ENCODE peak calls at places on chromosomes 7 and 10, in four cellular contexts. D is breast epithelium, N is prostate gland, G is lower leg skin. X is an unnamed sample.

GRCh38 chr10:117663750-117664149 is 121.2 kb downstream of the EMX2 start:
- DNase-seq in D (no peak), G (no peak), N (no peak), X (peak; percentile 44)

GRCh38 chr7:22782616-22783232 is 39.9 kb downstream of the TOMM7 start:
- DNase-seq in N (peak; percentile 17), D (no peak), G (no peak), X (peak; percentile 64)

GRCh38 chr7:18464830-18465229 is 30.7 kb upstream of the HDAC9 start:
- DNase-seq in N (no peak), D (no peak), G (no peak), X (no peak)

GRCh38 chr7:71283802-71284201 is 151.9 kb downstream of the GALNT17 start:
- DNase-seq in G (no peak), D (no peak), N (no peak), X (no peak)

GRCh38 chr10:57785068-57785467 is 482.6 kb downstream of the IPMK start:
- DNase-seq in G (no peak), D (no peak), N (no peak), X (no peak)

GRCh38 chr10:103772096-103772845 is 83.1 kb downstream of the SH3PXD2A start:
- DNase-seq in D (peak; percentile 67), G (peak; percentile 82), N (peak; percentile 71), X (peak; percentile 66)

GRCh38 chr7:108824840-108825540 is 255.3 kb downstream of the DNAJB9 start:
- DNase-seq in N (no peak), D (no peak), G (no peak), X (no peak)

GRCh38 chr7:112084506-112084905 is 121.7 kb downstream of the DOCK4 start:
- DNase-seq in D (no peak), G (no peak), N (no peak), X (no peak)

GRCh38 chr7:100091411-100092181 is 2.8 kb downstream of the COPS6 start:
- DNase-seq in D (no peak), N (no peak), G (no peak), X (no peak)

DNA sequence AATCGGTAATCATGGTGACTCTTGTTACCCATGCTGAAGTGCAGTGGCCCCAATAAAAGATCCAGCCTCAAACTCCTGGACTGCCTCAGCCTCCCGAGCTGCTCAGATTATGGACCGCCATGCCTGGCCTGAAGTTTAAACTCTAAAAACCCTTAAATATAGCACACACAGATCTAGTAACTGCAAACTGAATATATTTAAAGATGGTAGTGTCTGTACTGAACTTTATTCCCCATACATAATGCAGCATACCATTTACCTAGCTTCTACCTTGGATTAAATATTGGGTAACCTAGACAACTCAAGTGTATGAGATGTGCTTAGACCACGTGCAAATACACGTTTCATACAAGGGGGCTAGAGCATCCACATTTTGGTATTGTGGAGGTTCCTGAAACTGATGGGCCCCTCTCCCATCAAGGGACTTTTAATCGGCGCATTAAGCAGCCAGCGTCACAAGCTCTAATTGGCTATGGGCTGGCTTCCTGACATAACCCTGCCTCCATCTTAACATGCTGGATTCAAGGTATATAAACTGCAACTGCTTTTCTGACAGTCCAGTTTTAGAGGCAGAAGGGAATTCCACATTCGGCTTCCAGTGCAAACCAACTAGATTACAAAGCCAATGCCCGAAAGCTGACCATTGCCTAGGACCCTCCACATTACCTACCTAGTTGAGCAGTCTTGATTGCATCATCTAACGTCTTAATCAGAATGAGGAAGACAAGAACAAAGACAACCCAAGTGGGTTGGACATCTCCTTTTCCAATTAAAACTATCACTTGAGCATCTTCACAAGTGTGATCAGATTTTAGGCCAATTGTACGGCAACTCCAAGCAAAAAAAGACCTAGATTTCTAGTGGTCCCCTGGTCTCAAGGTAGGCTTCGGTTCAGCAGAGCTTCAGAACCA is 12.9 kb downstream of the HNRNPA2B1 start:
- DNase-seq in D (no peak), G (no peak), N (no peak), X (no peak)
- TF ChIP-seq POLR2A in D (no peak), G (no peak), N (no peak), X (peak; percentile 89)

GRCh38 chr7:149027055-149027454 is 1.2 kb downstream of the PDIA4 start:
- DNase-seq in D (no peak), N (no peak), G (no peak), X (no peak)

GRCh38 chr7:149031353-149031910 is 3.1 kb upstream of the PDIA4 start:
- DNase-seq in N (no peak), D (no peak), G (no peak), X (no peak)

GRCh38 chr7:149027560-149028345 is 552 bp downstream of the PDIA4 start:
- DNase-seq in G (peak; percentile 43), N (peak; percentile 23), D (no peak), X (no peak)

GRCh38 chr7:149023662-149024061 is 4.6 kb downstream of the PDIA4 start:
- DNase-seq in D (no peak), G (no peak), N (no peak), X (no peak)

GRCh38 chr7:149028346-149029109 is at the start of gene PDIA4:
- DNase-seq in N (peak; percentile 99), D (peak; percentile 98), G (peak; percentile 98), X (peak; percentile 96)
- TF ChIP-seq POLR2A in N (peak; percentile 85), D (peak; percentile 31), G (no peak), X (peak; percentile 94)

GRCh38 chr10:80535671-80536360 is 1.9 kb upstream of the SH2D4B start:
- DNase-seq in D (peak; percentile 63), G (peak; percentile 44), N (no peak), X (peak; percentile 91)
- TF ChIP-seq POLR2A in D (no peak), G (no peak), N (no peak), X (peak; percentile 72)

GRCh38 chr10:11276475-11276990 is 258.9 kb downstream of the CELF2 start:
- DNase-seq in D (no peak), G (no peak), N (no peak), X (no peak)

GRCh38 chr10:11279286-11279685 is 261.6 kb downstream of the CELF2 start:
- DNase-seq in G (no peak), N (no peak), D (no peak), X (no peak)

GRCh38 chr10:11282156-11282555 is 264.5 kb downstream of the CELF2 start:
- DNase-seq in D (no peak), G (no peak), N (no peak), X (no peak)

GRCh38 chr10:11282661-11283060 is 265.0 kb downstream of the CELF2 start:
- DNase-seq in N (no peak), D (no peak), G (no peak), X (no peak)

GRCh38 chr10:11280187-11280932 is 262.7 kb downstream of the CELF2 start:
- DNase-seq in N (no peak), G (no peak), D (no peak), X (no peak)
- TF ChIP-seq POLR2A in N (no peak), G (no peak), D (no peak), X (peak; percentile 32)

DNA sequence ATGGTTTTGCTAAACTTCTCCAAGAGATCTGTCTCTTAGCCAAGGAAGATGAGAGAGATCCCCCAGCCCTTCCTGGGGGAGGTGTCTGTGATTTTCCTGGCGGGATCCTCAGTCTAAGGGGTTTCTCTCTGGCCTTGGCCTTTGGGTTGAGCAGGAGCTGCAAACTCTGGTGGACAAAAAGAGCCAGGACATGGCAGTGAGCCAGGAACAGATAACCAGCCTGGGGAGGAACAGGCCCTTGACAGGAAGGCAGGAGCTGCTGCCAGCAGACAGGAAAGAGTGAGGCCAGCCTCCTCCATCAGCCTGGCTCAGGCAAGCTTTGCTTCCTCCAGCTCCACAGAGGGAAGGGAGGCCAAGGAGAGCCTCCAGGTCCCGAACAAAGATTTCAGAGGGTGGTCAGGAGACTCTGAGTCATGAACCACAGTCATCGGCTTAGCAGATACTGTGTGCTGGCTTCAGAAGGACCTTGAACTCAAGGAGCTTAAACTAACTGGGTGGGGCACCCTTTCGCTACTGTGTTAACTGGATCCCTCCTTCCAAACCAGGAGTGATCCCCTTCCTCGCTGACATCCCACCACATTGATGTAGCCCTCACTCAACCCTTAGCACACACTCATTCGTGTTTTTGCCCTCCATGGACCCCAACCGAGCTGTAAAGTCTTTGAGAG is 34.7 kb downstream of the DDIT4 start:
- DNase-seq in N (no peak), D (no peak), G (no peak), X (peak; percentile 16)
- TF ChIP-seq POLR2A in N (no peak), D (no peak), G (no peak), X (no peak)

DNA sequence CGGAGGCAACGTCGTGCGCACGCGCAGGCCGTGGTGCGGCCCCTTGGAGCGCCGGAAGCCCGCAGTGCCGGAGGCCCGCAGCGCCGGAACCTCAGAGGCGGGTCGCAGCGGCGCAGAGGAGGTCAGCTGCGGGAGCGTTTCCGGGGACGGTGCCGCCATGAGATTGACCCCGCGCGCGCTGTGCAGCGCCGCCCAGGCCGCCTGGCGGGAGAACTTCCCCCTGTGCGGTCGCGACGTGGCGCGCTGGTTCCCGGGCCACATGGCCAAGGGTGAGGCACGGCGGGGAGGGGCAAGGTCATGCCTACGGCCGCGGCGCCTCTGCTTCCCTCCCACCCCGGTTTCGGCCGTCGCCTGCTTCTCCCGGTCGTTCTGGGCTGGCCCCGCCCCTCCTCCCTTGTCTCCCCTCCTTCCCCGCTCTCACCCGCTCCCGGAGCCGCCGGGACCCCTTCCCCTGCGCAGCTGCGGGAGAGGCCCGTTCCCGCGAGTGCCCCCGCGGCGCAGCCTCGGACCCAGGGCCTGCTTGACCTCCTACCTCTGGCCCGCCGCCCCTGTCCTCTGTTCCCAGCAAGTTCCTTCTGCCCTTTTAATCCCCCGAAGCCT is at the start of gene MTG1:
- DNase-seq in N (peak; percentile 89), D (peak; percentile 71), G (peak; percentile 84), X (peak; percentile 91)
- TF ChIP-seq POLR2A in N (peak; percentile 70), D (peak; percentile 57), G (no peak), X (peak; percentile 94)

DNA sequence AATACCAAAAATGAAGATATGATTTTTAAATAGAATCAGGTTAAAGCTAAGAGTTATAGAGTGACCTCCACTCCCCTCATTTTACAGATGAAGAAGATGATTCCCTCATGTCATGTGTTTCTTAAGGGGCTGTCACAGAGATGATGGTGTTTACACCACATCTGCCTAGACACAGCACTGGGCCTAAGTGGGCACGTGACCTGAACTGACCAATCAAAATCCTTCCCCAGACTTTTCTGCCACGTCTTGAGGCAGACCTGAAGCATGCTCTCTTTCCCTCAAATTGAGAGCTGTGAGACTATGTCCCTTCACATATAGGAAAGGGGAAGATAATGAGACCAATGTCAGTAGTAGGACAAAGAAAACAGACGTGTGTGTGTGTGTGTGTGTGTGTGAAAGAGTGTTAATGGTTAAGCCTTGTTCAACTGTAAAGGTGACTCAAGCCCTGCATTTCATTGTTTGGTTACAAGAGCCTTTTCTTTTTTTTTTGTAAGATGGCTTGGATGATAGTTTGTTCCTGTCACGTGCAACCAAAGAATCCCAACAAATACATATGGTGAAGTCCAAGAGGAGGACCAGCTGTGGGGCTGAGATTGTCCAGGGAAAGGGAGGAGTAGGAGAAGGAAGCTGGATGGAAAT is 172.8 kb upstream of the AOAH start:
- DNase-seq in D (no peak), N (no peak), G (no peak), X (no peak)
- TF ChIP-seq POLR2A in D (no peak), N (no peak), G (no peak), X (no peak)

DNA sequence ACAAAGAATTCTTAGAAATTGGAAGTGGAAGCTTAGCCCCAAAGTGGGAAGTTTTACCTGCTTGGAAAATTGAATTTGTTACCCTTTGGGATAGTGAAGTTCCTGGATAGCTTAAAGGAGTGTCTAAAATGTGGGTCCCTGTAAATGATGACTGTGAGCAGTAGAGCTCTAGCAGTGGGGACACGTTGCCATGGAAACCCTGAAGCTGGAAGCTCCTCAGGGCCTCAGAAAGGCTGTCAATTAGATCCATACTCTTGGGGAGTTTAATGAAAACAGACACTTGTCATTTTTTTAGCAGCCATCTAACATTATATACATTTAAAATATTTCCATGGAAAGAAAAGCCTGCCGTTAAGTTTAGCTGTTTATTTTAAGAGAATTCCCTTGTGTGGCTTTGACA is 518.3 kb downstream of the CCSER2 start:
- DNase-seq in N (no peak), D (no peak), G (no peak), X (no peak)
- TF ChIP-seq POLR2A in N (no peak), D (no peak), G (no peak), X (no peak)

GRCh38 chr10:27242951-27243551 is 2.5 kb upstream of the ACBD5 start:
- DNase-seq in G (peak; percentile 34), N (peak; percentile 61), D (no peak), X (no peak)
- TF ChIP-seq POLR2A in G (no peak), N (peak; percentile 31), D (no peak), X (peak; percentile 88)

GRCh38 chr7:76291346-76292205 is 10.9 kb upstream of the HSPB1 start:
- DNase-seq in D (peak; percentile 93), N (peak; percentile 92), G (peak; percentile 95), X (peak; percentile 88)
- TF ChIP-seq POLR2A in D (no peak), N (peak; percentile 6), G (no peak), X (no peak)